ENCODE peak calls at places on chromosomes 2 and 18, in four cellular contexts. One of them, this sample, is unnamed.

GRCh38 chr18:23529597-23529996 is 26.3 kb downstream of the RMC1 start:
- DNase-seq in mesenchymal stem cell: peak
- DNase-seq in mesendoderm: peak
- DNase-seq in IMR-90: peak
- DNase-seq in this sample: no peak

GRCh38 chr2:232979871-232980461 is 33.1 kb downstream of the NGEF start:
- DNase-seq in mesenchymal stem cell: peak
- DNase-seq in mesendoderm: peak
- DNase-seq in IMR-90: peak
- DNase-seq in this sample: no peak

GRCh38 chr2:135004005-135004746 is 43.1 kb downstream of the MAP3K19 start:
- DNase-seq in mesenchymal stem cell: peak
- DNase-seq in mesendoderm: peak
- DNase-seq in IMR-90: peak
- DNase-seq in this sample: peak

GRCh38 chr2:107719141-107719540 is 107.6 kb upstream of the RGPD4 start:
- DNase-seq in mesenchymal stem cell: no peak
- DNase-seq in mesendoderm: no peak
- DNase-seq in IMR-90: no peak
- DNase-seq in this sample: no peak

GRCh38 chr2:29921560-29921915 is at the start of gene ALK:
- DNase-seq in mesenchymal stem cell: peak
- DNase-seq in mesendoderm: peak
- DNase-seq in IMR-90: peak
- DNase-seq in this sample: peak

GRCh38 chr2:46323671-46324207 is 26.5 kb downstream of the EPAS1 start:
- DNase-seq in mesenchymal stem cell: peak
- DNase-seq in mesendoderm: no peak
- DNase-seq in IMR-90: no peak
- DNase-seq in this sample: no peak

GRCh38 chr2:219871396-219871795 is 244.0 kb downstream of the SLC4A3 start:
- DNase-seq in mesenchymal stem cell: no peak
- DNase-seq in mesendoderm: no peak
- DNase-seq in IMR-90: no peak
- DNase-seq in this sample: peak

GRCh38 chr2:169983506-169983905 is 156.3 kb downstream of the UBR3 start:
- DNase-seq in mesenchymal stem cell: no peak
- DNase-seq in mesendoderm: peak
- DNase-seq in IMR-90: no peak
- DNase-seq in this sample: no peak

GRCh38 chr2:23859234-23859633 is 67.7 kb downstream of the ATAD2B start:
- DNase-seq in mesenchymal stem cell: no peak
- DNase-seq in mesendoderm: no peak
- DNase-seq in IMR-90: no peak
- DNase-seq in this sample: no peak

GRCh38 chr2:30147196-30147714 is 448 bp downstream of the YPEL5 start:
- DNase-seq in mesenchymal stem cell: no peak
- DNase-seq in mesendoderm: no peak
- DNase-seq in IMR-90: no peak
- DNase-seq in this sample: no peak

GRCh38 chr2:67145851-67146250 is 251.3 kb upstream of the ETAA1 start:
- DNase-seq in mesenchymal stem cell: no peak
- DNase-seq in mesendoderm: no peak
- DNase-seq in IMR-90: peak
- DNase-seq in this sample: no peak

GRCh38 chr2:218859556-218859993 is at the start of gene WNT6:
- DNase-seq in mesenchymal stem cell: no peak
- DNase-seq in mesendoderm: no peak
- DNase-seq in IMR-90: no peak
- DNase-seq in this sample: no peak

GRCh38 chr2:157261199-157261782 is 3.8 kb downstream of the GALNT5 start:
- DNase-seq in mesenchymal stem cell: peak
- DNase-seq in mesendoderm: peak
- DNase-seq in IMR-90: peak
- DNase-seq in this sample: no peak

GRCh38 chr2:64837116-64837704 is 152.0 kb upstream of the SLC1A4 start:
- DNase-seq in mesenchymal stem cell: peak
- DNase-seq in mesendoderm: no peak
- DNase-seq in IMR-90: peak
- DNase-seq in this sample: no peak

GRCh38 chr2:64839844-64840243 is 149.4 kb upstream of the SLC1A4 start:
- DNase-seq in mesenchymal stem cell: no peak
- DNase-seq in mesendoderm: no peak
- DNase-seq in IMR-90: no peak
- DNase-seq in this sample: no peak

GRCh38 chr2:64837925-64838641 is 151.1 kb upstream of the SLC1A4 start:
- DNase-seq in mesenchymal stem cell: no peak
- DNase-seq in mesendoderm: no peak
- DNase-seq in IMR-90: no peak
- DNase-seq in this sample: no peak

GRCh38 chr2:64838817-64839216 is 150.4 kb upstream of the SLC1A4 start:
- DNase-seq in mesenchymal stem cell: peak
- DNase-seq in mesendoderm: no peak
- DNase-seq in IMR-90: peak
- DNase-seq in this sample: no peak

DNA sequence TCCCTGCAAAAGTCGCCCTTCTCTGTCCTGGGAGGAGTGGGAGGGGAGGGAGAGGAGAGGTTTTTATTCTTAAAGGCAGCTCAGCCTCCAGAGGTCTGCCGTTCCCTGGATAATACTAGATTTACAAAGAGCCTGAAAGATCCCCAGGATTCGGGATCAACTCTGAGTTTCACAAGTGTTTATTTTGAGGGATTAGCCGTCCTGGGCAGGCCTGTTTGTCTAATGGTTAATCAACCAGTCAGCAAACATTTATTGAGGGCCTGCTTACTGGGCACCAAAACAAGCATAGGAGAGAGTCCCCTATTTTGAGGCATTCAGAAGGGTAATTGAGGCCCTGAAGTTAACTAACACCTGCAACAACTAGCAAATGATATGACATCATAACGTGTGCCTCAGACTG is 152.6 kb upstream of the SLC1A4 start:
- DNase-seq in mesenchymal stem cell: no peak
- DNase-seq in mesendoderm: no peak
- DNase-seq in IMR-90: no peak
- DNase-seq in this sample: no peak
- H3K9ac ChIP-seq in mesenchymal stem cell: peak
- H3K9ac ChIP-seq in mesendoderm: no peak
- H3K9ac ChIP-seq in IMR-90: no peak
- H3K9ac ChIP-seq in this sample: no peak

DNA sequence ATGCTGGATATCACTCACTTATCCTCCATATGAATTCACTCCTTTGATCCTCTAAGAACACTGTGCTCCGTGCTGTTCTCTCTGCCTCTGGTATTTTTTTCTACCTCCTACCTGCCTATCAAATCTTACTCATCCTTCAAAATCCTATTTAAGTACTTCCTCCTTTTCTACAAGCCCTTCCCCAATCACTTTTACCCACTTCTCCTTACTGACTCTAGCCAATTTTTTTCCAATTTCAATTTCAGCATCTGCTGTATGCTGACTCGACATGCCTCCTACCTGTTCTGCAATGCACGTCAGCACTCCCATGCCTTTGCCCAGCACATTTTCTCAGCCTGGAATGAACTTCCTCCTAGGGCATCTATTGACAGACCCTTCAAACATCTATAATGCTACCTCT is 37.3 kb upstream of the LNPK start:
- DNase-seq in mesenchymal stem cell: no peak
- DNase-seq in mesendoderm: no peak
- DNase-seq in IMR-90: no peak
- DNase-seq in this sample: no peak
- H3K4me2 ChIP-seq in mesenchymal stem cell: no peak
- H3K4me2 ChIP-seq in mesendoderm: no peak
- H3K4me2 ChIP-seq in IMR-90: no peak
- H3K4me2 ChIP-seq in this sample: no peak

GRCh38 chr2:95056461-95057459 is 31.3 kb downstream of the MAL start:
- DNase-seq in mesenchymal stem cell: no peak
- DNase-seq in mesendoderm: no peak
- DNase-seq in IMR-90: peak
- DNase-seq in this sample: no peak
- H2AK5ac ChIP-seq in mesenchymal stem cell: no peak
- H2AK5ac ChIP-seq in mesendoderm: no peak
- H2AK5ac ChIP-seq in IMR-90: no peak
- H2AK5ac ChIP-seq in this sample: no peak

GRCh38 chr2:217826505-217826904 is 176.3 kb downstream of the TNS1 start:
- DNase-seq in mesenchymal stem cell: no peak
- DNase-seq in mesendoderm: no peak
- DNase-seq in IMR-90: no peak
- DNase-seq in this sample: no peak

GRCh38 chr2:217828336-217828735 is 174.5 kb downstream of the TNS1 start:
- DNase-seq in mesenchymal stem cell: no peak
- DNase-seq in mesendoderm: no peak
- DNase-seq in IMR-90: no peak
- DNase-seq in this sample: no peak

GRCh38 chr2:217825469-217826235 is 177.1 kb downstream of the TNS1 start:
- DNase-seq in mesenchymal stem cell: no peak
- DNase-seq in mesendoderm: no peak
- DNase-seq in IMR-90: no peak
- DNase-seq in this sample: no peak

GRCh38 chr2:217829420-217829819 is 173.4 kb downstream of the TNS1 start:
- DNase-seq in mesenchymal stem cell: no peak
- DNase-seq in mesendoderm: no peak
- DNase-seq in IMR-90: no peak
- DNase-seq in this sample: no peak

DNA sequence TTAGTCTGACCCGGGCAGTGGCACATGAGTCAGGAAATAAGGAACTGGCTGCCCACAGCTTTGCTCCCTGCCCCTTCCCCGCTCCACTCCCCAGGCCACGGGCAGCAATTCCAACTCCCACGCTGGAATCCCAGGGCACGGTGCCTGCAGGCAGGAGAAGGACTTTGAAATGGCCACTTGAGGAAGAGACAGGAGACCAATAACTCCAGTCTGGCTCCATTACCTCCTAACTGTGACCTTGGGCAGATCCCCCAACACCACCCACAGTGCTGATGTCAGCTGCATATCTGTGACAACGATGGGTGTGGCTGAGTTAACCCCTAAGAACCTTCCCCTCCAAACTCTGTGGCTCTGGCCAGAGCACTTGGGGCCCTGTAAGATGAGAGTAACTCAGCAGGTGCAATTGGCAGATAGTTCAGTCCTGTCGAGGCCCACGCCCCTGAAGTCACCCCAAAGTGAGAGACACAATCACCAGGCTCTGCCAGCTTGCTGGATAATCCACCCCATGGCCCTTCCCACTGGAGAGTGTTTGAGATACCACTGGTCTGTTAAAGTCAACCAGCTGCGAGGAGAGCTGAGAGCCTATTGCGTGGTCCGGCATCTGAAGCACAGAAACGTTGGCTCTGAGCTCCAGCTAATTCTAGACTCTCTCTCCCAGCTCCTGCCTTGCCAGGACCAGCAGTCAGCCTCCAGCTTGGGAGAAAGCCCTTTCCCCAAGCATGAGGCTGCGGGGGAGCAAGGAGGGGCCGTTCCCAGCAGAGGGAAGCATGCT is 175.2 kb downstream of the TNS1 start:
- DNase-seq in mesenchymal stem cell: no peak
- DNase-seq in mesendoderm: no peak
- DNase-seq in IMR-90: no peak
- DNase-seq in this sample: no peak
- H3K9ac ChIP-seq in mesenchymal stem cell: no peak
- H3K9ac ChIP-seq in mesendoderm: no peak
- H3K9ac ChIP-seq in IMR-90: no peak
- H3K9ac ChIP-seq in this sample: no peak

DNA sequence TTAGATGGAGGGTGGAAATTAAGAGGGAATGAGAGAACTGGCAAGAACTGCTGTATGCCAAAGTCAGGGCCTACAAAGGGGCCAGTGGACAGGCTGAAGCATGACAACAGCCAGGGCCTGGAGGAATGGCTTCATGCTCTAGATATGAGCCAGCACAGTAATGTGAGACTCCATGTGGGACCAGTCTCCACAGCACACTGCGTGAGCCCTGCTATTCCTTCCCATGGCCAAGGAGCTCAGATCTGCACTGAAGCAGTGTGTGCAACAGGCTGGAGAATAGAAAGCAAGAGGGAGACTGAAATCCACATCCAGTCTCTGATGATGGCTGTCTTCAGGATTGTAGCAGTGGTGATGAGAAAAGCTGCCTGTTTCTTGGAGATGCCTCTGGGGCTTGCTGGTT is 162.8 kb downstream of the TPGS2 start:
- DNase-seq in mesenchymal stem cell: no peak
- DNase-seq in mesendoderm: no peak
- DNase-seq in IMR-90: no peak
- DNase-seq in this sample: no peak
- H3K4me2 ChIP-seq in mesenchymal stem cell: no peak
- H3K4me2 ChIP-seq in mesendoderm: no peak
- H3K4me2 ChIP-seq in IMR-90: no peak
- H3K4me2 ChIP-seq in this sample: no peak

DNA sequence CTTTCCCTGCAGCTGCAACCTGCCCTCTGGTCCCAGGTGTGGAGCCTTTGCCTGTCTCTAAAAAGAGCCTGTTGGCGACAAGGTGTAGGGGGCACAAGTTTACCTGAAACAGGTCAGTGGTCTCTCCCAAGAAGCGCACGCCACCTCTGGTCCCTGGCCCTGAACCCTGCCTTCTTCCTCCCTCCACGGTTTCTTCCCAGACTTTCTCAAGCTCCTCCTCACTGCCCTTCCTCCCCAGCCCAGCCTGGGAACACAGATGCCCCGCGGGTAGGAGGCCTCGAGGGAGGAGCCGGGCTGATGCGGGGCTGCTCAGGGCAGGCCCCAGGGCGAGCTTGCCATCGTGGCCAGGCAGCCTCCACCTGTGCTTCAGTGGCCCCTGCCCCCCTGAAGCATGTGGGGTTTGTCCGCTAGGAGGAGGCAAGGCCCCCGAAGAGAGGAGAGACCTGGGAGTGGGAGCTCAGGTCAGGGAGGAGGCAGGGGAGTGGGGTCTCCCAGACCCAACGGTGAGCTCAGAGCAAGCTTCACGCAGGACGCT is 89.5 kb downstream of the SMAD7 start:
- DNase-seq in mesenchymal stem cell: no peak
- DNase-seq in mesendoderm: no peak
- DNase-seq in IMR-90: no peak
- DNase-seq in this sample: peak
- H2AK5ac ChIP-seq in mesenchymal stem cell: peak
- H2AK5ac ChIP-seq in mesendoderm: no peak
- H2AK5ac ChIP-seq in IMR-90: no peak
- H2AK5ac ChIP-seq in this sample: no peak